ENCODE peak calls at places on chromosomes 2 and 18, in seven cellular contexts. Q is GM23338, U is K562, P is SK-N-SH, E is GM12878, W is HCT116, K is HepG2. M is an unnamed sample.

GRCh38 chr2:20172273-20173052 is 52.5 kb downstream of the SDC1 start:
- DNase-seq in Q (peak; percentile 48), U (no peak), P (peak; percentile 36), E (no peak), W (no peak), K (peak; percentile 80), M (no peak)

GRCh38 chr2:191347154-191347553 is 102.0 kb downstream of the MYO1B start:
- DNase-seq in Q (no peak), U (no peak), P (no peak), E (no peak), W (no peak), K (no peak), M (no peak)

GRCh38 chr18:74768096-74768495 is 170.4 kb downstream of the ZNF407 start:
- DNase-seq in Q (no peak), U (no peak), P (no peak), E (no peak), W (no peak), K (no peak), M (no peak)

GRCh38 chr2:9211496-9211895 is 4.9 kb downstream of the ASAP2 start:
- DNase-seq in Q (no peak), U (no peak), P (no peak), E (no peak), W (no peak), K (no peak), M (no peak)

GRCh38 chr2:201120500-201120899 is 4.5 kb downstream of the CFLAR start:
- DNase-seq in Q (no peak), U (no peak), P (no peak), E (no peak), W (no peak), K (no peak), M (no peak)

GRCh38 chr2:239162141-239162821 is 238.5 kb downstream of the HDAC4 start:
- DNase-seq in Q (no peak), U (no peak), P (no peak), E (no peak), W (no peak), K (no peak), M (no peak)

GRCh38 chr2:111184725-111185495 is 64.2 kb downstream of the BCL2L11 start:
- DNase-seq in Q (no peak), U (no peak), P (no peak), E (no peak), W (no peak), K (no peak), M (no peak)

GRCh38 chr2:217625475-217626245 is 377.1 kb downstream of the TNS1 start:
- DNase-seq in Q (no peak), U (no peak), P (no peak), E (no peak), W (no peak), K (no peak), M (no peak)

GRCh38 chr2:23703583-23704385 is 223.1 kb downstream of the ATAD2B start:
- DNase-seq in Q (no peak), U (no peak), P (no peak), E (no peak), W (no peak), K (no peak), M (no peak)

GRCh38 chr18:54149078-54149697 is 75.3 kb downstream of the MBD2 start:
- DNase-seq in Q (peak; percentile 14), U (peak; percentile 24), P (no peak), E (peak; percentile 69), W (peak; percentile 63), K (peak; percentile 27), M (peak; percentile 79)

GRCh38 chr2:129458451-129458850 is 521.0 kb upstream of the RAB6C start:
- DNase-seq in Q (no peak), U (no peak), P (no peak), E (no peak), W (no peak), K (no peak), M (no peak)

GRCh38 chr18:39772155-39772919 is 2182.7 kb upstream of the PIK3C3 start:
- DNase-seq in Q (no peak), U (no peak), P (no peak), E (no peak), W (no peak), K (peak; percentile 30), M (no peak)

GRCh38 chr2:231047922-231048544 is 8.6 kb upstream of the PSMD1 start:
- DNase-seq in Q (no peak), U (no peak), P (no peak), E (no peak), W (no peak), K (no peak), M (no peak)

GRCh38 chr2:231052494-231053451 is 3.9 kb upstream of the PSMD1 start:
- DNase-seq in Q (peak; percentile 96), U (peak; percentile 70), P (peak; percentile 90), E (no peak), W (peak; percentile 68), K (peak; percentile 84), M (no peak)

GRCh38 chr2:231049286-231050017 is 7.2 kb upstream of the PSMD1 start:
- DNase-seq in Q (no peak), U (no peak), P (no peak), E (no peak), W (no peak), K (no peak), M (no peak)

GRCh38 chr2:231051116-231051515 is 5.6 kb upstream of the PSMD1 start:
- DNase-seq in Q (no peak), U (no peak), P (no peak), E (no peak), W (no peak), K (peak; percentile 44), M (no peak)

DNA sequence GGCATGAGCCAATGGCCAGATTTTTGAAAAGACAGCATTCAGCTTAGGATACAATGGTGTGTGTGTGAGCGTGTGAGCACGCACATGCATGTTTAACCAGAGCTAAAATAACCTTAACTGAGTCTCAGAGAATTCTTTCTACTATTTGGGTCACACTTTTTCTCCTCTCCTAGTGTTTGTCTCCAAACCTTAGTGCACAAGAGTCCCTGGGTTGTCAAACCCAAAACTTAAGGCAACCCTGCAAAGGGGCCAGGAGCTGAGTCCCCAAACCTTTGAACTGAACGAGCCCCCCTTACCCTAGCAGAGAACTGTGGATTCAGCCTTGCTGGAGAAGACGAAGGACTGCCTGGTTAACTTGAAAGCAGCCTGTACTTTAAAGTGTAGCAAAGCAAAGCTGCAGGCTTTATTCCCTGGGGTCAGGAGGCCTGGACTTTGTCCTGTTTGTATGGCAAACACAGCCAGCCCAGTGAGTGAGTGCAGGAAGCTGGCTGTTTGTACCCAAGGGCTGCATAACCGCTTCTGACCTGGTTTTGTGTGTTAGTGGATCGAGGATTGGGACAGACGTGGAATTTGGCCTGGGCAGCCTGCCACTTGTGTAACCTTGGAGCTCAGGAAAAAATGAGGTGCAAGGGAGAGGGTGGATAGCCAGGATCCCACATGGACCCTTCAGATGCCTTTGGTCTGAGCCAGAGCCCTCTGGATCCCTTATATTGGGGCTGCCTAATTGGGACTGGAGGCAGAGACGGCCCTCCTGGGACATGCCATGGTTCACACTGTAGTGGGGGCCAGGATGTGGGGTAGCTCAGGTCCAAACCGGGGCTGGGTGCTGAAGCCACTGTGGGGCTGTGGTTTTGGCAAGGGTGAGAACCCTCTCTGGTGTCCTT is 6.4 kb upstream of the PSMD1 start:
- DNase-seq in Q (no peak), U (no peak), P (no peak), E (no peak), W (no peak), K (peak; percentile 100), M (no peak)
- TF ChIP-seq REST in Q (no peak), U (no peak), P (no peak), E (no peak), W (no peak), K (no peak), M (no peak)

DNA sequence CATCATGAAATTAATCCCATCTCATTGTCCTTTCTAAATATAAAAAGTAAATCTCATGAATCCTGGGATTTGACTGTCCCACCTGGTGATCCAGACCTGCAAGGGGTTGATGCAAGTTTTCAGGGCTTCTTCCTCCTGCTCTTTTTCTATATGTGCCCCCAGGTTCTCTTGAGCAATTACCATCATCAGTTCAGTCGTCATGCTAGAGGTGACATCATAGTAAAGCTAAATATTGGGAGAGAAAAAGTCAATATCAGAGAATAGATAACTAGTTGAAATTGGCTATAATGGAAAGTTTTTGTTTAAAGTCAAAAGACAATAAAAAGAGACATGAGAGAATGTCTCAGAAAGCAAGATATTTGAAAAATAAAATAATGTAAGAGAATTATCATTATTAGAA is 8.3 kb downstream of the MDH1B start:
- DNase-seq in Q (no peak), U (no peak), P (no peak), E (no peak), W (no peak), K (no peak), M (no peak)
- H3K36me3 ChIP-seq in Q (no peaks in the 10 kb centered on the region), U (no peaks in the 10 kb centered on the region), P (no peaks in the 10 kb centered on the region), E (no peaks in the 10 kb centered on the region), W (no peaks in the 10 kb centered on the region), K (no peaks in the 10 kb centered on the region), M (no peaks in the 10 kb centered on the region)

DNA sequence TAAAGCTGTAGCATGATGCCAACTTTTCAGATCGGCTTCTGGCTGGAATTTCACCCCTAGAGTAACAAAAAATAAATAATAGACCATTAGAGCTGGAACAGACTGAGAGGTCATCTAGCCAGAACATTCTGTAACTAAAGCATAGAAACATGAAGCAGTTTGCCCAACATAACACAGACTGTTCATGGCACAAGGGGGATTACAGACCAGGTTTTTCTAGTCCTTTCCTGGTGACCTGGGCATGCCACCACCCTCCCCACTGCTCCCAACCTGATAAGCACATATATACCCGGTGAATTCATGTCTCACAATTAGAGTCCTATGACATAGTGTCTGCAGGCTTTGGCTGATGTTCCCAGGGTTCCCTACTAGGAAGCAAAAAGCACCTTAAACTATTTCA is 116.4 kb upstream of the PPP1CB start:
- DNase-seq in Q (no peak), U (no peak), P (no peak), E (no peak), W (no peak), K (no peak), M (no peak)
- TF ChIP-seq REST in Q (no peak), U (no peak), P (no peak), E (no peak), W (no peak), K (no peak), M (no peak)

GRCh38 chr2:46355756-46356155 is 58.5 kb downstream of the EPAS1 start:
- DNase-seq in Q (no peak), U (no peak), P (no peak), E (no peak), W (no peak), K (no peak), M (no peak)

GRCh38 chr2:46361920-46362666 is 64.9 kb downstream of the EPAS1 start:
- DNase-seq in Q (no peak), U (no peak), P (no peak), E (no peak), W (no peak), K (no peak), M (no peak)

GRCh38 chr2:46356993-46357392 is 59.8 kb downstream of the EPAS1 start:
- DNase-seq in Q (no peak), U (no peak), P (no peak), E (no peak), W (no peak), K (no peak), M (no peak)

GRCh38 chr2:46360303-46360702 is 63.1 kb downstream of the EPAS1 start:
- DNase-seq in Q (no peak), U (no peak), P (no peak), E (no peak), W (no peak), K (no peak), M (no peak)

DNA sequence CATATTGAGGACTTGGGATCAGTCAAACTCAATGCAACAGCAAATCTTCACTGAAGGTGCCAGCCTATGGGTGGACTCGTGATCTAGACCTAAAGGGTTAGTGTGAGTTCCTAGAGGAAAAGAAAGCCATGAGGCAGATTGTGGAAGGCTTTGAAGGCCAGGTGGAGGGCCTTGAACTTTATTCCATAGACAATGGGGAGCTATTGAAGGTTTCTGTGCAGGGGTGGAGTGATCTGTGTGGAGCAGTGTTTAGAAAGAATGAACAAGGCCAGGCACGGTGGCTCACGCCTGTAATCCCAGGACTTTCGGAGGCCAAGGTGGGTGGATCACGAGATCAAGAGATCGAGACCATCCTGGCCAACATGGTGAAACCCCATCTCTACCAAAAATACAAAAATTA is 61.5 kb downstream of the EPAS1 start:
- DNase-seq in Q (no peak), U (no peak), P (no peak), E (no peak), W (no peak), K (peak; percentile 42), M (no peak)
- H3K36me3 ChIP-seq in Q (peaks cover under 1% of the 10 kb centered on the region), U (peaks cover 6% of the 10 kb centered on the region), P (peaks cover 48% of the 10 kb centered on the region), E (no peaks in the 10 kb centered on the region), W (peaks cover 2% of the 10 kb centered on the region), K (peaks cover 91% of the 10 kb centered on the region), M (no peaks in the 10 kb centered on the region)

M was measured in Panc1.